ENCODE peak calls at places on chromosomes 3 and 15, in seven cellular contexts. L is sigmoid colon, B is AG04450, Y is fibroblast of pulmonary artery, D is NB4, G is transverse colon, C is GM23338. X is an unnamed sample.

GRCh38 chr3:183094711-183095110 is 4.6 kb downstream of the MCCC1 start:
- DNase-seq in L (no peak), B (no peak), Y (no peak), D (no peak), G (no peak), C (no peak), X (no peak)

GRCh38 chr3:192170031-192170430 is 557.3 kb downstream of the FGF12 start:
- DNase-seq in L (no peak), B (no peak), Y (no peak), D (no peak), G (no peak), C (no peak), X (no peak)

GRCh38 chr3:180804871-180805430 is 107.5 kb upstream of the FXR1 start:
- DNase-seq in L (no peak), B (no peak), Y (peak; percentile 70), D (no peak), G (no peak), C (peak; percentile 92), X (peak; percentile 16)

GRCh38 chr15:100209204-100209603 is 132.6 kb downstream of the ADAMTS17 start:
- DNase-seq in L (no peak), B (no peak), Y (no peak), D (no peak), G (no peak), C (no peak), X (no peak)

GRCh38 chr3:17730318-17730967 is 12.0 kb downstream of the TBC1D5 start:
- DNase-seq in L (no peak), B (peak; percentile 6), Y (peak; percentile 67), D (peak; percentile 48), G (peak; percentile 50), C (peak; percentile 4), X (peak; percentile 16)

GRCh38 chr3:154356009-154356408 is 31.7 kb upstream of the DHX36 start:
- DNase-seq in L (no peak), B (no peak), Y (no peak), D (peak; percentile 1), G (no peak), C (no peak), X (no peak)

GRCh38 chr3:124202754-124203153 is 210.8 kb upstream of the ROPN1 start:
- DNase-seq in L (peak; percentile 82), B (no peak), Y (peak; percentile 23), D (no peak), G (peak; percentile 11), C (no peak), X (no peak)

GRCh38 chr3:126912027-126912422 is 70.9 kb upstream of the PLXNA1 start:
- DNase-seq in L (no peak), B (no peak), Y (no peak), D (peak; percentile 14), G (no peak), C (no peak), X (no peak)

GRCh38 chr3:196936288-196936687 is 6.0 kb downstream of the NCBP2 start:
- DNase-seq in L (no peak), B (no peak), Y (no peak), D (no peak), G (no peak), C (no peak), X (no peak)

GRCh38 chr3:13506680-13507079 is 26.6 kb downstream of the HDAC11 start:
- DNase-seq in L (no peak), B (no peak), Y (no peak), D (no peak), G (no peak), C (no peak), X (no peak)

GRCh38 chr3:138433892-138434275 is 532 bp upstream of the ESYT3 start:
- DNase-seq in L (no peak), B (no peak), Y (no peak), D (no peak), G (no peak), C (peak; percentile 24), X (no peak)

GRCh38 chr15:25136119-25136518 is 181.3 kb downstream of the SNRPN start:
- DNase-seq in L (no peak), B (no peak), Y (peak; percentile 32), D (peak; percentile 31), G (no peak), C (peak; percentile 81), X (no peak)

GRCh38 chr3:190811775-190812480 is 50.6 kb downstream of the GMNC start:
- DNase-seq in L (no peak), B (peak; percentile 36), Y (peak; percentile 78), D (peak; percentile 70), G (no peak), C (peak; percentile 85), X (peak; percentile 3)
- TF ChIP-seq CTCF in L (peak; percentile 29), B (peak; percentile 82), Y (peak; percentile 74), D (peak; percentile 60), G (peak; percentile 52), C (peak; percentile 88), X (peak; percentile 55)

GRCh38 chr15:70486451-70487379 is 276.6 kb downstream of the UACA start:
- DNase-seq in L (peak; percentile 77), B (peak; percentile 49), Y (peak; percentile 77), D (peak; percentile 97), G (no peak), C (no peak), X (no peak)

GRCh38 chr15:70487380-70487725 is 276.0 kb downstream of the UACA start:
- DNase-seq in L (no peak), B (no peak), Y (no peak), D (no peak), G (no peak), C (no peak), X (no peak)

GRCh38 chr15:70484993-70485392 is 278.4 kb downstream of the UACA start:
- DNase-seq in L (no peak), B (no peak), Y (no peak), D (no peak), G (no peak), C (no peak), X (no peak)

GRCh38 chr15:70488002-70488605 is 275.3 kb downstream of the UACA start:
- DNase-seq in L (peak; percentile 82), B (no peak), Y (peak; percentile 80), D (peak; percentile 82), G (peak; percentile 78), C (peak; percentile 74), X (no peak)

GRCh38 chr15:70486012-70486411 is 277.3 kb downstream of the UACA start:
- DNase-seq in L (no peak), B (no peak), Y (no peak), D (no peak), G (no peak), C (no peak), X (no peak)
- H3K4me3 ChIP-seq in L (no peak overlapping the region), B (no peak overlapping the region), Y (no peak overlapping the region), D (no peak overlapping the region), G (no peak overlapping the region), C (no peak overlapping the region), X (no peak overlapping the region)

GRCh38 chr15:97904196-97904572 is 56.3 kb upstream of the ARRDC4 start:
- DNase-seq in L (peak; percentile 88), B (no peak), Y (peak; percentile 57), D (peak; percentile 70), G (peak; percentile 77), C (peak; percentile 90), X (no peak)
- TF ChIP-seq CTCF in L (peak; percentile 78), B (peak; percentile 70), Y (peak; percentile 50), D (peak; percentile 74), G (peak; percentile 63), C (peak; percentile 57), X (peak; percentile 91)

GRCh38 chr15:58064119-58065010 is 1.1 kb downstream of the ALDH1A2 start:
- DNase-seq in L (no peak), B (no peak), Y (peak; percentile 46), D (no peak), G (no peak), C (peak; percentile 22), X (no peak)
- H3K4me3 ChIP-seq in L (no peak overlapping the region), B (no peak overlapping the region), Y (peak overlapping the region; percentile 52), D (no peak overlapping the region), G (no peak overlapping the region), C (peak overlapping the region; percentile 72), X (no peak overlapping the region)

GRCh38 chr3:53173107-53173506 is 12.1 kb downstream of the PRKCD start:
- DNase-seq in L (no peak), B (no peak), Y (no peak), D (no peak), G (no peak), C (no peak), X (no peak)

GRCh38 chr3:53171827-53172505 is 11.0 kb downstream of the PRKCD start:
- DNase-seq in L (no peak), B (no peak), Y (no peak), D (peak; percentile 96), G (no peak), C (peak; percentile 55), X (no peak)

GRCh38 chr3:53175613-53176537 is 14.9 kb downstream of the PRKCD start:
- DNase-seq in L (no peak), B (no peak), Y (no peak), D (no peak), G (no peak), C (no peak), X (no peak)

GRCh38 chr3:53171109-53171453 is 10.1 kb downstream of the PRKCD start:
- DNase-seq in L (no peak), B (no peak), Y (no peak), D (peak; percentile 37), G (no peak), C (no peak), X (no peak)

DNA sequence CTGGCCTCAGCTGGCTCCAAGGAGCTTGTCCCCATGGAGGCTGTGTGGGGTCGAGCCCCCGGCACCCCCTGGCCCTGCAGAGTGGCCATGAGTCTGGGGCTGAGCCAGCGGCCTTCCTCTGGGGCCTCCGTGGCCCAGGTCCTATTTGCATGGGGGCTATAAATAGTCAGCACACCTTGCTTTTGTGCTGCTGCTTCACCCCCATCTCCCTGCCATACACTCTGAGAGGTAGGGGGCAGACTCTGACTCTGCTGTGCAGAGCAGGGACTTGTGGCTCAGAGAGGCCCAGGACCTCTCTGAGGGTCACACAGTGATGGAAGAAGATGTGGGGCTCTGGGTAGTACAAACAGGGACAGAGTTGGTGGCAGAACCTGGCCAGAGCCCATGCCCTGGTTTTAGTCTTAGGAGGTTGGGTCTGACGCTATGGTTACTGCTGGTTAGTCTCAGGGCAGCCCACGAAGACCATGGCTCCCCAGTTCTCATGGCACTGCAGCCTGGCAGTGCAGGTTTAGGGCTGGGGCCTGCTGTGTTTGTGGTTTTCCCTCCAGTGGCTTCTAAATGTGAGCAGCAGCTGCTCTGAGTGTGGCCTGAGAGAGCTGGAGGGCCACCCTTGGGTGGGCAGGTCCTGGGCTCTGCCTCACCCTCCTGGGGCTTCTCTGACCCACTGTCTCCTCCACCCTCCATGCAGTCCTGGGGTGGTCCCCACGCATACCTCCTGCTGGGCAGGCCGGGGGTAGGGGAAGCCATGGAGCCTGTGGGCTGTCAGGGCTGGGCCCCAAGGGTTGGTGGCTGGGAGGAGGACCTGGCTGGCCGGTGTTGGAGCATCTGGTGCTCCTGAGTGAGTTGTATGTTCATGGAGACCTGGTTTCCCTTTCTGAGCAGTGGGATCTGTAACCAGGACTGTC is 13.6 kb downstream of the PRKCD start:
- DNase-seq in L (no peak), B (no peak), Y (no peak), D (peak; percentile 63), G (peak; percentile 47), C (no peak), X (no peak)
- TF ChIP-seq CTCF in L (no peak), B (no peak), Y (no peak), D (no peak), G (no peak), C (no peak), X (no peak)